ENCODE peak calls at places on chromosomes 5 and 9, in seven cellular contexts. One of them, this sample, is unnamed.

GRCh38 chr5:108749130-108749861 is 1.6 kb downstream of the FER start:
- DNase-seq in GM23248: peak; percentile 84
- DNase-seq in A549: peak; percentile 38
- DNase-seq in AG04450: peak; percentile 42
- DNase-seq in brain microvascular endothelial cell: no peak
- DNase-seq in cardiac fibroblast: peak; percentile 14
- DNase-seq in GM12865: peak; percentile 41
- DNase-seq in this sample: no peak

GRCh38 chr5:149990518-149991376 is 9.7 kb downstream of the TIGD6 start:
- DNase-seq in GM23248: peak; percentile 77
- DNase-seq in A549: peak; percentile 82
- DNase-seq in AG04450: peak; percentile 56
- DNase-seq in brain microvascular endothelial cell: peak; percentile 70
- DNase-seq in cardiac fibroblast: peak; percentile 85
- DNase-seq in GM12865: peak; percentile 80
- DNase-seq in this sample: peak; percentile 59

GRCh38 chr5:151093476-151093889 is 12.6 kb upstream of the TNIP1 start:
- DNase-seq in GM23248: peak; percentile 97
- DNase-seq in A549: no peak
- DNase-seq in AG04450: no peak
- DNase-seq in brain microvascular endothelial cell: peak; percentile 90
- DNase-seq in cardiac fibroblast: peak; percentile 99
- DNase-seq in GM12865: peak; percentile 49
- DNase-seq in this sample: peak; percentile 28

GRCh38 chr5:32044904-32045303 is 129.2 kb downstream of the GOLPH3 start:
- DNase-seq in GM23248: peak; percentile 67
- DNase-seq in A549: peak; percentile 49
- DNase-seq in AG04450: no peak
- DNase-seq in brain microvascular endothelial cell: peak; percentile 52
- DNase-seq in cardiac fibroblast: peak; percentile 82
- DNase-seq in GM12865: no peak
- DNase-seq in this sample: no peak

GRCh38 chr9:89154651-89155336 is 23.8 kb downstream of the SHC3 start:
- DNase-seq in GM23248: peak; percentile 91
- DNase-seq in A549: peak; percentile 55
- DNase-seq in AG04450: peak; percentile 71
- DNase-seq in brain microvascular endothelial cell: peak; percentile 90
- DNase-seq in cardiac fibroblast: peak; percentile 96
- DNase-seq in GM12865: no peak
- DNase-seq in this sample: peak; percentile 49

GRCh38 chr9:27125936-27126335 is 16.9 kb downstream of the TEK start:
- DNase-seq in GM23248: no peak
- DNase-seq in A549: no peak
- DNase-seq in AG04450: peak; percentile 70
- DNase-seq in brain microvascular endothelial cell: no peak
- DNase-seq in cardiac fibroblast: no peak
- DNase-seq in GM12865: no peak
- DNase-seq in this sample: no peak

GRCh38 chr5:100553209-100553608 is 18.0 kb downstream of the FAM174A start:
- DNase-seq in GM23248: peak; percentile 60
- DNase-seq in A549: no peak
- DNase-seq in AG04450: no peak
- DNase-seq in brain microvascular endothelial cell: no peak
- DNase-seq in cardiac fibroblast: peak; percentile 28
- DNase-seq in GM12865: no peak
- DNase-seq in this sample: no peak

GRCh38 chr5:77628840-77629552 is 9.5 kb downstream of the OTP start:
- DNase-seq in GM23248: peak; percentile 8
- DNase-seq in A549: no peak
- DNase-seq in AG04450: no peak
- DNase-seq in brain microvascular endothelial cell: no peak
- DNase-seq in cardiac fibroblast: no peak
- DNase-seq in GM12865: peak; percentile 84
- DNase-seq in this sample: no peak

GRCh38 chr5:94618493-94619328 is at the start of the genes KIAA0825 and SLF1:
- DNase-seq in GM23248: peak; percentile 97
- DNase-seq in A549: peak; percentile 85
- DNase-seq in AG04450: peak; percentile 61
- DNase-seq in brain microvascular endothelial cell: peak; percentile 89
- DNase-seq in cardiac fibroblast: peak; percentile 88
- DNase-seq in GM12865: peak; percentile 92
- DNase-seq in this sample: peak; percentile 73

GRCh38 chr9:9212963-9213362 is 1399.8 kb downstream of the PTPRD start:
- DNase-seq in GM23248: no peak
- DNase-seq in A549: no peak
- DNase-seq in AG04450: no peak
- DNase-seq in brain microvascular endothelial cell: no peak
- DNase-seq in cardiac fibroblast: no peak
- DNase-seq in GM12865: no peak
- DNase-seq in this sample: no peak

GRCh38 chr5:72241346-72242003 is 78.6 kb downstream of the MRPS27 start:
- DNase-seq in GM23248: no peak
- DNase-seq in A549: no peak
- DNase-seq in AG04450: no peak
- DNase-seq in brain microvascular endothelial cell: no peak
- DNase-seq in cardiac fibroblast: no peak
- DNase-seq in GM12865: no peak
- DNase-seq in this sample: no peak

GRCh38 chr5:180592176-180592575 is 877 bp upstream of the SCGB3A1 start:
- DNase-seq in GM23248: no peak
- DNase-seq in A549: no peak
- DNase-seq in AG04450: no peak
- DNase-seq in brain microvascular endothelial cell: no peak
- DNase-seq in cardiac fibroblast: no peak
- DNase-seq in GM12865: no peak
- DNase-seq in this sample: no peak

GRCh38 chr5:166576323-166576722 is 1715.1 kb upstream of the WWC1 start:
- DNase-seq in GM23248: no peak
- DNase-seq in A549: no peak
- DNase-seq in AG04450: no peak
- DNase-seq in brain microvascular endothelial cell: no peak
- DNase-seq in cardiac fibroblast: no peak
- DNase-seq in GM12865: no peak
- DNase-seq in this sample: no peak

GRCh38 chr5:39561421-39561820 is 136.6 kb upstream of the DAB2 start:
- DNase-seq in GM23248: no peak
- DNase-seq in A549: no peak
- DNase-seq in AG04450: no peak
- DNase-seq in brain microvascular endothelial cell: no peak
- DNase-seq in cardiac fibroblast: no peak
- DNase-seq in GM12865: no peak
- DNase-seq in this sample: no peak

GRCh38 chr5:180330810-180331646 is 22.1 kb downstream of the GFPT2 start:
- DNase-seq in GM23248: peak; percentile 98
- DNase-seq in A549: peak; percentile 93
- DNase-seq in AG04450: peak; percentile 88
- DNase-seq in brain microvascular endothelial cell: peak; percentile 97
- DNase-seq in cardiac fibroblast: peak; percentile 99
- DNase-seq in GM12865: no peak
- DNase-seq in this sample: no peak

GRCh38 chr9:92850898-92851297 is 26.9 kb downstream of the ZNF484 start:
- DNase-seq in GM23248: no peak
- DNase-seq in A549: no peak
- DNase-seq in AG04450: no peak
- DNase-seq in brain microvascular endothelial cell: no peak
- DNase-seq in cardiac fibroblast: no peak
- DNase-seq in GM12865: no peak
- DNase-seq in this sample: peak; percentile 32

GRCh38 chr5:96017951-96018350 is 56.3 kb upstream of the ELL2 start:
- DNase-seq in GM23248: peak; percentile 86
- DNase-seq in A549: no peak
- DNase-seq in AG04450: peak; percentile 88
- DNase-seq in brain microvascular endothelial cell: no peak
- DNase-seq in cardiac fibroblast: peak; percentile 83
- DNase-seq in GM12865: no peak
- DNase-seq in this sample: no peak

DNA sequence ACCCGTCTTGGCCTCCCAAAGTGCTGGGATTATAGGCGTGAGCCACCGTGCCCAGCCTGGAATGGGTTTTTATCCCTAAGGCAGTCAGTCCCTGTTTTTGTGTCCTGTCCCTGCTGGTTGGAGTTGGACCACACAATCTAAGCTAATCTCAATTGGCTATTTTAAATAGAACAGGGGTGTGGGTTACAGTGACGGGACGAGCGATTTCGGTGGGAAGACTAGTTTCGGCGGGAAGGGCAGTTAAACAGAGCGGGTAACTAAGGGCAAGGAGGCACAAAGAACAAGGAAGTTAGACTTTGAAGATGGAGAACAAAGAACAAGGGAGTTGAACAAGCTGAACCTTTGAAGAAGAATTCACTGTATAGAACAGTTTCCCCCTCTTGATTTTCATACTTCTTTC is 1.4 kb downstream of the GTF3C5 start:
- DNase-seq in GM23248: no peak
- DNase-seq in A549: no peak
- DNase-seq in AG04450: no peak
- DNase-seq in brain microvascular endothelial cell: no peak
- DNase-seq in cardiac fibroblast: no peak
- DNase-seq in GM12865: no peak
- DNase-seq in this sample: no peak
- H3K4me3 ChIP-seq in GM23248: peak overlapping the region; percentile 92
- H3K4me3 ChIP-seq in A549: peak overlapping the region; percentile 67
- H3K4me3 ChIP-seq in AG04450: no peak overlapping the region
- H3K4me3 ChIP-seq in brain microvascular endothelial cell: no peak overlapping the region
- H3K4me3 ChIP-seq in cardiac fibroblast: no peak overlapping the region
- H3K4me3 ChIP-seq in GM12865: no peak overlapping the region
- H3K4me3 ChIP-seq in this sample: peak overlapping the region; percentile 99

GRCh38 chr5:6731465-6732237 is 18.4 kb downstream of the TENT4A start:
- DNase-seq in GM23248: peak; percentile 50
- DNase-seq in A549: no peak
- DNase-seq in AG04450: no peak
- DNase-seq in brain microvascular endothelial cell: no peak
- DNase-seq in cardiac fibroblast: peak; percentile 41
- DNase-seq in GM12865: no peak
- DNase-seq in this sample: no peak
- H3K4me3 ChIP-seq in GM23248: peak overlapping the region; percentile 67
- H3K4me3 ChIP-seq in A549: no peak overlapping the region
- H3K4me3 ChIP-seq in AG04450: no peak overlapping the region
- H3K4me3 ChIP-seq in brain microvascular endothelial cell: no peak overlapping the region
- H3K4me3 ChIP-seq in cardiac fibroblast: no peak overlapping the region
- H3K4me3 ChIP-seq in GM12865: no peak overlapping the region
- H3K4me3 ChIP-seq in this sample: no peak overlapping the region

GRCh38 chr5:80963966-80964481 is 3.9 kb downstream of the RASGRF2 start:
- DNase-seq in GM23248: no peak
- DNase-seq in A549: no peak
- DNase-seq in AG04450: no peak
- DNase-seq in brain microvascular endothelial cell: peak; percentile 22
- DNase-seq in cardiac fibroblast: peak; percentile 32
- DNase-seq in GM12865: no peak
- DNase-seq in this sample: no peak

GRCh38 chr5:80963521-80963895 is 3.3 kb downstream of the RASGRF2 start:
- DNase-seq in GM23248: no peak
- DNase-seq in A549: no peak
- DNase-seq in AG04450: no peak
- DNase-seq in brain microvascular endothelial cell: no peak
- DNase-seq in cardiac fibroblast: peak; percentile 11
- DNase-seq in GM12865: no peak
- DNase-seq in this sample: no peak

GRCh38 chr5:80962630-80963520 is 2.7 kb downstream of the RASGRF2 start:
- DNase-seq in GM23248: no peak
- DNase-seq in A549: no peak
- DNase-seq in AG04450: no peak
- DNase-seq in brain microvascular endothelial cell: no peak
- DNase-seq in cardiac fibroblast: no peak
- DNase-seq in GM12865: no peak
- DNase-seq in this sample: no peak

GRCh38 chr5:80964919-80965318 is 4.8 kb downstream of the RASGRF2 start:
- DNase-seq in GM23248: no peak
- DNase-seq in A549: no peak
- DNase-seq in AG04450: no peak
- DNase-seq in brain microvascular endothelial cell: no peak
- DNase-seq in cardiac fibroblast: no peak
- DNase-seq in GM12865: no peak
- DNase-seq in this sample: no peak

DNA sequence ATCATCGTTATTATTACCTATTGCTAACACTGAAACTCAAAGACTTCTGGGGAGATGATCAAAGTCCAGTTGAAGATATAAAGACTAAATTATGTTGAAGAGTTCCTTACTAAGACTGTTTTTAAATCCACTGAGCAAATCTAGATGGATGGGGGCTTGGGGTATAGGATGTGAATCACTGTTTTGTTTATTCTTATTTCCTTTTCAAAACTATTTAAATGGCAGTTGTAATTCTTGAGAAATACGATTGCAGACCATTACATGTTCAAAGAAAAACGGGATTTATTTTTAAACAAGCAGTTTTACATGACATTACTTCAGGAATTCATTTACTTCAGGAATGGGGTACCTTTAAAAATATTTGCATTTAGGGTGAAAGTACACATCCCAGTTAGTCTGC is 4.3 kb downstream of the RASGRF2 start:
- DNase-seq in GM23248: no peak
- DNase-seq in A549: no peak
- DNase-seq in AG04450: no peak
- DNase-seq in brain microvascular endothelial cell: no peak
- DNase-seq in cardiac fibroblast: no peak
- DNase-seq in GM12865: no peak
- DNase-seq in this sample: no peak
- H3K4me3 ChIP-seq in GM23248: no peak overlapping the region
- H3K4me3 ChIP-seq in A549: no peak overlapping the region
- H3K4me3 ChIP-seq in AG04450: peak overlapping the region; percentile 32
- H3K4me3 ChIP-seq in brain microvascular endothelial cell: no peak overlapping the region
- H3K4me3 ChIP-seq in cardiac fibroblast: no peak overlapping the region
- H3K4me3 ChIP-seq in GM12865: no peak overlapping the region
- H3K4me3 ChIP-seq in this sample: no peak overlapping the region

GRCh38 chr5:176632777-176633176 is 2.3 kb downstream of the EIF4E1B start:
- DNase-seq in GM23248: no peak
- DNase-seq in A549: no peak
- DNase-seq in AG04450: no peak
- DNase-seq in brain microvascular endothelial cell: no peak
- DNase-seq in cardiac fibroblast: no peak
- DNase-seq in GM12865: no peak
- DNase-seq in this sample: no peak

GRCh38 chr5:176631383-176631970 is 1.0 kb downstream of the EIF4E1B start:
- DNase-seq in GM23248: no peak
- DNase-seq in A549: no peak
- DNase-seq in AG04450: no peak
- DNase-seq in brain microvascular endothelial cell: no peak
- DNase-seq in cardiac fibroblast: no peak
- DNase-seq in GM12865: no peak
- DNase-seq in this sample: no peak

GRCh38 chr5:176630681-176631222 is 277 bp downstream of the EIF4E1B start:
- DNase-seq in GM23248: no peak
- DNase-seq in A549: no peak
- DNase-seq in AG04450: no peak
- DNase-seq in brain microvascular endothelial cell: no peak
- DNase-seq in cardiac fibroblast: no peak
- DNase-seq in GM12865: no peak
- DNase-seq in this sample: no peak

GRCh38 chr5:176636426-176636825 is 6.0 kb downstream of the EIF4E1B start:
- DNase-seq in GM23248: peak; percentile 35
- DNase-seq in A549: no peak
- DNase-seq in AG04450: no peak
- DNase-seq in brain microvascular endothelial cell: no peak
- DNase-seq in cardiac fibroblast: no peak
- DNase-seq in GM12865: no peak
- DNase-seq in this sample: no peak

DNA sequence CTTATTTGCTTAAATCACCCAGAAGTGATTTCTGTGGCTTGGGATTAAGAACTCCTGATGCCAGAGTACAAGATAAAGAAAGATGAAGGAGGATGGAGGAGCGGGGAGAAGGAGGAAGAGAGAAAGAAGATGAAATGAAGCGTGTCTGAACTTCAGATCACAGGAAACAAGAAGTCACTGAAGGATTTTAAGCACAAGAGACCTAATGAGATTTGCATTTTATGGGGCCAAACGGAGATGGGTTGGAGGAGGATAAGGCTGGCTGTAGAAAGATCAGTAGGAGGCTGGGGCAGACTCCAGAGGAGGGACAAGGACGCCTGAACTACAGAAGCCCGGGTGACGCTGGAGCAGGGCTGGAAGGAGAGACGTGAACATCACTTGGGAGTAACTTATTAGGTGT is 3.2 kb downstream of the EIF4E1B start:
- DNase-seq in GM23248: no peak
- DNase-seq in A549: no peak
- DNase-seq in AG04450: no peak
- DNase-seq in brain microvascular endothelial cell: no peak
- DNase-seq in cardiac fibroblast: no peak
- DNase-seq in GM12865: no peak
- DNase-seq in this sample: no peak
- H3K4me3 ChIP-seq in GM23248: no peak overlapping the region
- H3K4me3 ChIP-seq in A549: no peak overlapping the region
- H3K4me3 ChIP-seq in AG04450: no peak overlapping the region
- H3K4me3 ChIP-seq in brain microvascular endothelial cell: no peak overlapping the region
- H3K4me3 ChIP-seq in cardiac fibroblast: no peak overlapping the region
- H3K4me3 ChIP-seq in GM12865: no peak overlapping the region
- H3K4me3 ChIP-seq in this sample: no peak overlapping the region